ENCODE peak calls at places on chromosomes 6 and 20, in seven cellular contexts. O, R, E, G, W, H and Y are unnamed samples.

GRCh38 chr20:21396045-21396893 is 1.1 kb downstream of the NKX2-4 start:
- DNase-seq in G (peak; percentile 66), R (peak; percentile 44), E (no peak), W (no peak), O (peak; percentile 15), H (no peak), Y (no peak)

GRCh38 chr20:2694519-2694918 is 1.9 kb downstream of the EBF4 start:
- DNase-seq in R (no peak), H (no peak), O (no peak), G (no peak), E (no peak), W (no peak), Y (no peak)

GRCh38 chr20:4091332-4092135 is 76.2 kb upstream of the RNF24 start:
- DNase-seq in E (peak; percentile 29), H (peak; percentile 23), R (no peak), G (peak; percentile 90), W (no peak), O (peak; percentile 70), Y (peak; percentile 81)

GRCh38 chr6:128139519-128139918 is 238.7 kb upstream of the THEMIS start:
- DNase-seq in R (no peak), W (no peak), H (no peak), G (no peak), O (no peak), E (no peak), Y (no peak)

GRCh38 chr6:3867616-3868502 is 18.7 kb downstream of the FAM50B start:
- DNase-seq in E (no peak), W (no peak), H (no peak), G (no peak), R (no peak), O (no peak), Y (no peak)

GRCh38 chr20:62203378-62204030 is 16.6 kb downstream of the HRH3 start:
- DNase-seq in O (peak; percentile 5), H (no peak), E (no peak), W (no peak), G (no peak), R (peak; percentile 12), Y (no peak)

GRCh38 chr6:30329331-30329730 is 2.6 kb downstream of the TRIM39 start:
- DNase-seq in R (no peak), E (no peak), G (no peak), O (no peak), H (no peak), W (no peak), Y (no peak)

GRCh38 chr6:33607784-33608161 is 13.3 kb upstream of the ITPR3 start:
- DNase-seq in O (no peak), G (peak; percentile 47), E (no peak), H (no peak), W (no peak), R (no peak), Y (no peak)

GRCh38 chr6:26474439-26474881 is 16.7 kb downstream of the BTN2A1 start:
- DNase-seq in W (no peak), H (no peak), E (no peak), G (peak; percentile 2), O (no peak), R (no peak), Y (no peak)

GRCh38 chr6:151376440-151376839 is 14.9 kb downstream of the ZBTB2 start:
- DNase-seq in H (no peak), W (no peak), E (no peak), O (no peak), R (no peak), G (no peak), Y (no peak)

GRCh38 chr6:133923938-133924593 is 29.0 kb upstream of the TBPL1 start:
- DNase-seq in O (no peak), H (peak; percentile 29), E (peak; percentile 66), R (peak; percentile 55), W (peak; percentile 59), G (peak; percentile 90), Y (peak; percentile 69)

GRCh38 chr6:132122871-132123270 is 171.7 kb upstream of the CCN2 start:
- DNase-seq in E (no peak), W (peak; percentile 40), O (no peak), G (no peak), R (no peak), H (no peak), Y (peak; percentile 60)

GRCh38 chr20:17992224-17992637 is 23.4 kb downstream of the MGME1 start:
- DNase-seq in W (no peak), E (no peak), H (no peak), R (no peak), G (no peak), O (no peak), Y (no peak)

GRCh38 chr20:46206025-46206424 is 87.9 kb downstream of the CD40 start:
- DNase-seq in E (no peak), H (no peak), R (no peak), O (no peak), W (peak; percentile 13), G (no peak), Y (peak; percentile 70)

GRCh38 chr6:3212261-3212660 is 15.2 kb downstream of the TUBB2B start:
- DNase-seq in R (no peak), H (no peak), O (no peak), G (no peak), W (no peak), E (no peak), Y (no peak)

GRCh38 chr20:61912665-61913422 is 152.8 kb downstream of the TAF4 start:
- DNase-seq in R (no peak), E (no peak), H (no peak), G (no peak), W (no peak), O (no peak), Y (no peak)

GRCh38 chr20:6142348-6142993 is 19.6 kb upstream of the FERMT1 start:
- DNase-seq in O (no peak), H (peak; percentile 36), W (peak; percentile 24), G (peak; percentile 86), R (peak; percentile 45), E (peak; percentile 56), Y (peak; percentile 72)

GRCh38 chr20:59149678-59150504 is 13.7 kb upstream of the ZNF831 start:
- DNase-seq in H (peak; percentile 57), E (no peak), G (no peak), O (peak; percentile 43), W (no peak), R (no peak), Y (no peak)

GRCh38 chr6:158142789-158143188 is 25.3 kb downstream of the SERAC1 start:
- DNase-seq in G (no peak), O (no peak), W (no peak), H (no peak), R (no peak), E (no peak), Y (no peak)

GRCh38 chr6:155014715-155015300 is 19.7 kb downstream of the TIAM2 start:
- DNase-seq in H (no peak), R (no peak), E (no peak), O (no peak), W (peak; percentile 36), G (peak; percentile 48), Y (no peak)

GRCh38 chr6:127855542-127856159 is 45.2 kb downstream of the THEMIS start:
- DNase-seq in G (peak; percentile 49), O (no peak), H (peak; percentile 38), W (no peak), R (no peak), E (no peak), Y (no peak)

GRCh38 chr6:108742041-108742440 is 106.2 kb upstream of the ARMC2 start:
- DNase-seq in E (no peak), H (no peak), W (no peak), G (no peak), O (no peak), R (no peak), Y (no peak)

GRCh38 chr6:151179321-151179720 is 60.4 kb upstream of the AKAP12 start:
- DNase-seq in E (no peak), G (no peak), H (no peak), O (no peak), W (peak; percentile 47), R (no peak), Y (no peak)

GRCh38 chr20:34621383-34622367 is 55.2 kb downstream of the PIGU start:
- DNase-seq in W (no peak), H (no peak), O (no peak), G (no peak), E (no peak), R (no peak), Y (no peak)

GRCh38 chr20:32296412-32296811 is 19.0 kb downstream of the KIF3B start:
- DNase-seq in R (no peak), H (no peak), W (no peak), G (no peak), O (no peak), E (no peak), Y (no peak)

GRCh38 chr6:163536770-163537169 is 122.3 kb downstream of the QKI start:
- DNase-seq in H (no peak), O (no peak), E (no peak), G (no peak), W (no peak), R (no peak), Y (peak; percentile 24)

GRCh38 chr6:143596857-143597256 is 80.9 kb upstream of the PHACTR2 start:
- DNase-seq in R (no peak), W (no peak), H (no peak), O (peak; percentile 48), G (peak; percentile 21), E (no peak), Y (no peak)

GRCh38 chr6:170480045-170480714 is 72.9 kb downstream of the PSMB1 start:
- DNase-seq in E (no peak), O (no peak), W (no peak), H (no peak), R (no peak), G (peak; percentile 56), Y (no peak)

GRCh38 chr20:63114006-63114692 is 101.8 kb downstream of the YTHDF1 start:
- DNase-seq in R (peak; percentile 59), H (no peak), G (no peak), E (no peak), W (no peak), O (peak; percentile 2), Y (no peak)

GRCh38 chr6:15504581-15505350 is 158.1 kb downstream of the DTNBP1 start:
- DNase-seq in R (peak; percentile 45), G (no peak), H (no peak), W (peak; percentile 79), O (peak; percentile 75), E (no peak), Y (peak; percentile 94)

GRCh38 chr20:63750807-63751470 is 11.4 kb downstream of the SLC2A4RG start:
- DNase-seq in O (no peak), R (no peak), E (no peak), G (peak; percentile 57), W (no peak), H (no peak), Y (peak; percentile 58)

GRCh38 chr6:44453146-44453545 is 65.6 kb downstream of the CDC5L start:
- DNase-seq in E (no peak), O (no peak), W (no peak), H (no peak), R (no peak), G (no peak), Y (no peak)